ENCODE peak calls at places on chromosomes 13 and 19, in six cellular contexts. Q is iPS DF 6.9, W is aorta, N is testis, U is IMR-90, J is breast epithelium. G is an unnamed sample.

GRCh38 chr19:5978606-5979552 is 939 bp upstream of the RANBP3 start:
- DNase-seq in Q (no peak), W (no peak), N (no peak), U (no peak), J (no peak), G (no peak)

GRCh38 chr19:33227242-33227650 is 1.6 kb upstream of the SLC7A10 start:
- DNase-seq in Q (no peak), W (no peak), N (no peak), U (peak; percentile 6), J (no peak), G (no peak)

GRCh38 chr13:114134111-114134943 is 1.9 kb upstream of the RASA3 start:
- DNase-seq in Q (no peak), W (no peak), N (no peak), U (no peak), J (no peak), G (peak; percentile 12)

GRCh38 chr19:16522559-16523377 is 19.5 kb downstream of the CHERP start:
- DNase-seq in Q (no peak), W (no peak), N (no peak), U (no peak), J (no peak), G (no peak)

GRCh38 chr13:33178197-33178699 is 107.3 kb downstream of the STARD13 start:
- DNase-seq in Q (no peak), W (no peak), N (no peak), U (no peak), J (no peak), G (no peak)

GRCh38 chr13:43933378-43933777 is 53.7 kb downstream of the LACC1 start:
- DNase-seq in Q (no peak), W (no peak), N (no peak), U (no peak), J (no peak), G (no peak)

GRCh38 chr13:33725340-33725739 is 92.6 kb upstream of the RFC3 start:
- DNase-seq in Q (no peak), W (no peak), N (no peak), U (no peak), J (no peak), G (no peak)

GRCh38 chr13:31725841-31726240 is 13.5 kb upstream of the RXFP2 start:
- DNase-seq in Q (no peak), W (no peak), N (no peak), U (no peak), J (no peak), G (no peak)

GRCh38 chr13:82654851-82655517 is 1227.3 kb downstream of the SLITRK1 start:
- DNase-seq in Q (no peak), W (peak; percentile 86), N (no peak), U (peak; percentile 82), J (peak; percentile 51), G (peak; percentile 91)

GRCh38 chr13:30752991-30753616 is 17.8 kb downstream of the ALOX5AP start:
- DNase-seq in Q (no peak), W (no peak), N (no peak), U (no peak), J (no peak), G (no peak)

GRCh38 chr19:40806385-40807146 is 7.6 kb downstream of the EGLN2 start:
- DNase-seq in Q (peak; percentile 95), W (peak; percentile 85), N (peak; percentile 87), U (peak; percentile 95), J (peak; percentile 67), G (peak; percentile 93)

GRCh38 chr13:37313383-37313782 is 207.9 kb upstream of the CSNK1A1L start:
- DNase-seq in Q (no peak), W (no peak), N (no peak), U (peak; percentile 92), J (no peak), G (no peak)

GRCh38 chr19:15124572-15125231 is 17.5 kb downstream of the SYDE1 start:
- DNase-seq in Q (no peak), W (peak; percentile 90), N (peak; percentile 42), U (no peak), J (no peak), G (no peak)

GRCh38 chr13:114105351-114106225 is 26.8 kb downstream of the RASA3 start:
- DNase-seq in Q (no peak), W (peak; percentile 46), N (no peak), U (no peak), J (peak; percentile 43), G (no peak)

GRCh38 chr13:74576504-74576903 is 442.3 kb upstream of the KLF12 start:
- DNase-seq in Q (no peak), W (no peak), N (no peak), U (no peak), J (no peak), G (no peak)

GRCh38 chr19:40907968-40908735 is 26.1 kb upstream of the CYP2A7 start:
- DNase-seq in Q (no peak), W (peak; percentile 59), N (peak; percentile 36), U (no peak), J (no peak), G (no peak)

GRCh38 chr13:46008631-46009030 is 43.9 kb downstream of the ZC3H13 start:
- DNase-seq in Q (no peak), W (no peak), N (no peak), U (no peak), J (no peak), G (no peak)

GRCh38 chr19:4172861-4173473 is 9.4 kb downstream of the SIRT6 start:
- DNase-seq in Q (no peak), W (peak; percentile 69), N (peak; percentile 63), U (peak; percentile 14), J (peak; percentile 68), G (peak; percentile 79)

GRCh38 chr19:6204212-6204611 is 68.7 kb downstream of the ACSBG2 start:
- DNase-seq in Q (no peak), W (no peak), N (no peak), U (no peak), J (peak; percentile 50), G (no peak)

GRCh38 chr13:63297162-63297561 is 1881.5 kb upstream of the PCDH20 start:
- DNase-seq in Q (no peak), W (no peak), N (no peak), U (no peak), J (no peak), G (no peak)
- H3K4me3 ChIP-seq in Q (no peak overlapping the region), W (no peak overlapping the region), N (no peak overlapping the region), U (no peak overlapping the region), J (no peak overlapping the region), G (no peak overlapping the region)

DNA sequence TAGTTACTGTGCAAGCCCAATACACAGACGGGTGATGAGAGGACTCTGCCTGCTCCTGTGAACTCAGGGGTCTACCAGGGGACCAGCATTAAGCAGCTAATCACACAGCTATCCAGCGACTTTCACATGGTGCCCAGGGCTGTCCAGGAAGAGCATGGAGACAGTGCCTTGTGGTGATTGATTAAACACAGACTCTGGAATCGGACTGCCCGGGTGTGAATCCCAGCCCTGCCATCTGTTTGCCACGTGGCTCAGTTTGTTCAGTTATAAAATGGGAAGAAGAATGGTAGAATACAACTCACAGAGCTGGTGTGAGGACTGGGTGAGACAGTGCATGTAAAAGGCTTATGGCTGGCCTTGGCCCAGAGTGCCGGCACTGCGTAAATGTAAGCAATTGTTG is 42.1 kb upstream of the NPAS1 start:
- DNase-seq in Q (no peak), W (no peak), N (no peak), U (no peak), J (no peak), G (no peak)
- H3K27ac ChIP-seq in Q (no peak overlapping the region), W (peak overlapping the region; percentile 90), N (peak overlapping the region; percentile 75), U (peak overlapping the region; percentile 29), J (peak overlapping the region; percentile 81), G (peak overlapping the region; percentile 93)

GRCh38 chr19:8069116-8069973 is 16.8 kb downstream of the CCL25 start:
- DNase-seq in Q (peak; percentile 58), W (no peak), N (peak; percentile 50), U (no peak), J (no peak), G (no peak)

GRCh38 chr19:8064866-8065486 is 12.4 kb downstream of the CCL25 start:
- DNase-seq in Q (no peak), W (no peak), N (no peak), U (no peak), J (no peak), G (no peak)

GRCh38 chr19:8065489-8066261 is 13.1 kb downstream of the CCL25 start:
- DNase-seq in Q (no peak), W (no peak), N (no peak), U (no peak), J (no peak), G (no peak)
- H3K4me1 ChIP-seq in Q (no peaks in the 10 kb centered on the region), W (no peaks in the 10 kb centered on the region), N (no peaks in the 10 kb centered on the region), U (no peaks in the 10 kb centered on the region), J (no peaks in the 10 kb centered on the region), G (no peaks in the 10 kb centered on the region)

DNA sequence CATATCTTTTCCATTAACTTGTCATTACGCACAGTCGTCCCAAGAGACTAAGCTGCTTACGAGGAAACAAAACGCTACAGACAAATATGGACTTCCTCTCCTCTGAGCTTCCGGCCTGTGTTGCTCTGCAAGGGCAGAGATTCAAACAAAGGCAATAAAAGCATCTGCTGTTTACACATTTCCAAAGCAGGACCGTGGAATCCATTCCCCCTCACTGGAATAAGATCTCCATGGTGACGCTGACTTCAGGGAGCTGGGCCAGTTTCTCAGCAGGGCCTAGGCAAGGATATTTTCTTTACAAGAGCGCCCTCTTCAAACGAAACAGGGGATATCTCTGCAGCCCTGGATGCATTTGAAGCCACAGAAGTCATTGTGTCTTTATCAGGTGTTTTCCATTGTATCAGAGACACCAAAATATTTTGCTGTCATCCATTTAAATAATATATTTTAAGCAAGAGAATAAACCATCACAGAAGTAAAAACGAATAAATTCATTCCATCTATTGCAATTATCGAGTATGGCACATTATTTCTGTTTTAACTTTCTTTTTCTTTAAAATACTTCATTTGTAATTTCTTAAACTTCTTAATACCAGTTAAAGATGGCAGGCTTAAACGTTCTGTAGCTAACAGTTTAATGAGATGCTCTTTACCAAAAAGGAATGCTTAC is 177.5 kb downstream of the DCLK1 start:
- DNase-seq in Q (peak; percentile 63), W (peak; percentile 71), N (peak; percentile 87), U (peak; percentile 94), J (no peak), G (peak; percentile 87)
- H3K4me3 ChIP-seq in Q (no peak overlapping the region), W (no peak overlapping the region), N (no peak overlapping the region), U (no peak overlapping the region), J (no peak overlapping the region), G (no peak overlapping the region)

DNA sequence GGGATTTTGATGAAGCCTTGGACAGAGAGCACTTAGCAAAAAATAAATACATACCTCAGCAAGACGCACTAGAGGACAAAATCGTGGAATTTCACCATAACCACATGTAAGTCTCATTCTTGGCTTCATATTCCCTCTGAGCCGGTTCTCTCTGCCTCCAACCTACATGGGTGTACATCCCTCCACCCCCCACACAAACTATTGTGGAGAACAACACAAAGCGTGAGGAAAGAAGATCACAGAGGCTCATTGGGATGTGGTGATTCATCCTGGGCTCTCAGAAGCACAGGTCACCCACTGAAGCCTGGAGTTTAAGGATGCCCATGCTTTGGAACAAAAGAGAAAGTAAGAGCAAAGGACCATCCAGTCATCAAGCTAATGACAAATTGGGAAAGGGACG is 192.2 kb downstream of the STK24 start:
- DNase-seq in Q (no peak), W (no peak), N (no peak), U (peak; percentile 63), J (no peak), G (no peak)
- H3K27ac ChIP-seq in Q (no peak overlapping the region), W (no peak overlapping the region), N (no peak overlapping the region), U (no peak overlapping the region), J (no peak overlapping the region), G (no peak overlapping the region)

GRCh38 chr13:35764359-35765015 is 288.0 kb upstream of the MAB21L1 start:
- DNase-seq in Q (no peak), W (no peak), N (no peak), U (no peak), J (no peak), G (no peak)
- H3K4me1 ChIP-seq in Q (no peaks in the 10 kb centered on the region), W (no peaks in the 10 kb centered on the region), N (no peaks in the 10 kb centered on the region), U (peaks cover 5% of the 10 kb centered on the region), J (no peaks in the 10 kb centered on the region), G (no peaks in the 10 kb centered on the region)

G was measured in right cardiac atrium.